ENCODE peak calls at places on chromosome X, in four cellular contexts. T is GM13977, B is HL-60, Y is epithelial cell of esophagus. G is an unnamed sample.

GRCh38 chrX:8084023-8084422 is 87.0 kb downstream of the VCX2 start:
- DNase-seq in B (no peak), Y (peak), T (no peak), G (peak)

GRCh38 chrX:10108288-10108687 is 48.5 kb upstream of the CLCN4 start:
- DNase-seq in T (no peak), Y (peak), B (no peak), G (peak)

GRCh38 chrX:17553451-17553850 is 178.5 kb downstream of the NHS start:
- DNase-seq in Y (peak), B (no peak), T (no peak), G (peak)

GRCh38 chrX:103644125-103644524 is 15.3 kb downstream of the TCEAL1 start:
- DNase-seq in T (no peak), B (no peak), Y (no peak), G (no peak)

GRCh38 chrX:29297171-29297800 is 710.0 kb downstream of the IL1RAPL1 start:
- DNase-seq in Y (no peak), T (no peak), B (no peak), G (no peak)

GRCh38 chrX:154136627-154137161 is 7.3 kb upstream of the OPN1LW start:
- DNase-seq in T (peak), B (peak), Y (peak), G (peak)

GRCh38 chrX:133415276-133416105 is at the start of gene GPC4:
- DNase-seq in B (no peak), Y (peak), T (peak), G (peak)

GRCh38 chrX:103464071-103464773 is 55.1 kb downstream of the RAB40A start:
- DNase-seq in B (peak), Y (peak), T (peak), G (peak)

GRCh38 chrX:16162391-16162790 is 4.9 kb upstream of the MAGEB17 start:
- DNase-seq in T (no peak), Y (no peak), B (no peak), G (no peak)

GRCh38 chrX:50838820-50839600 is 25.0 kb upstream of the SHROOM4 start:
- DNase-seq in B (no peak), Y (peak), T (no peak), G (peak)

GRCh38 chrX:151723156-151723760 is 7.4 kb downstream of the FATE1 start:
- DNase-seq in Y (no peak), T (no peak), B (no peak), G (no peak)

GRCh38 chrX:132118361-132118760 is 9.5 kb downstream of the FRMD7 start:
- DNase-seq in B (no peak), Y (no peak), T (no peak), G (no peak)

GRCh38 chrX:141320801-141321200 is 78.5 kb upstream of the SPANXC start:
- DNase-seq in Y (peak), T (no peak), B (no peak), G (peak)

GRCh38 chrX:120452131-120452530 is 17.0 kb downstream of the LAMP2 start:
- DNase-seq in B (peak), Y (peak), T (no peak), G (no peak)
- TF ChIP-seq CTCF in B (no peak), Y (peak), T (peak), G (peak)

DNA sequence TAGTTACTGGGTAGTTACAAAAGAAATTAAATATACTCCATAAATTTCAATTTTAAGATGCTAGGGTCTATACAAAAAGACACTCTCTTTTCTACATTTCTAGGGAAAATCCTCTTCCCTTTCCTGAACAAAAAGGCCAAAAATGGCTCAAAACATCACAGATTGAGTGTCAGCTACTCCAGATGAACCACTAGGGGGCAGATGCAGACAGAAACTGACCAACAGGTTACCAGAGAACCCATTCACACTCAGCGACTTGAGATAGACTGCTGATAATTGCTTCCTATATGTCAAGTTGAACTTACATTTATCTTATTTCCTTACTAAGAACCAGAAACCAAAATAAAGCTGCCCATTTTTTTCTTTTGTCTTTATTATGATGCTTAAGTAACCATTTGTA is 83.4 kb upstream of the MID1IP1 start:
- DNase-seq in Y (peak), T (peak), B (peak), G (peak)
- TF ChIP-seq CTCF in Y (peak), T (peak), B (peak), G (peak)

DNA sequence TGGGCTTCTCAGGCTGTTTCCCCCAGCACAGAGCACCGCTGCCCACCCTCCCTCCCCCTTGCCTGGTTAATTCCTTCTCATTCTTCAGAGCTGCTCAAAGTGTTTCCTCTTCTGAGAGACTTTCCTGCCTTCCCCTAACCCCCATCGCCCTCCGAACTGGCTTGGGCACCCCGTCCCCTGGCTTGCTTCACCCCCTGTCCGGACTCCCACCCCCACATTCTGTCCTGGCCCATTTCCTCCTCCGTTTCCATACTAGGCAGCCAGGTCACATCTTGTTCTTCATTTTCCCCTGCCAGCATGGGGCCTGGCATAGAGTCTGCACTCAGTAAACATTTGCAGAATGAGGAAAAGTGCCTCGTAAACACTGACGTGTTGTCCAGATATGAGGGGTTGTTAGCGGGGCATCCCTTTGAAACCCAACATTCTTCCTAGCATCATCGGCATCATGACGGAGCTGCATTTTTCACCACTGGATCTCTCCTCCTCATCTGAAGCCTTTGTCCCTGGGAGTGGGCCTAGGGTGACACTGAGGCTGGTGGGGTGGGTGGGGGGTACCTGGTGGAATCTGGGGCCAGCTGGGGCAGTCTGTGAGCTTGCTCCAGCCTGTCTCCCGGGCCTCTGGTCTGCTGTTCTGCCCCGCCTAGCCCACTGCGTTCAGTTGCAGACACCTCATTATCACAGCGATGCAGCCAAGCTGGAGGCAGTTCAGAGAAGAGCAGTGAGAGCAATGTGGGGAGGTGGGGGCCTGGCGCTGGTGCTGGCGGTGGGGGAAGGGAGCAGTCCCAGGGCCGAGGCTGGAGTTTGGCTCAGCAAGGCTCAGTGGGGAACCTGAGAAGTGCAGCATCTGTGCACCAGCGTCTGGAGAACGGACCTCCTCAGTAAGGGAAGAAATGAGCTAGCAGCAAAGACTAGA is 149.4 kb upstream of the PJA1 start:
- DNase-seq in Y (no peak), B (no peak), T (no peak), G (no peak)
- TF ChIP-seq CTCF in Y (no peak), B (no peak), T (no peak), G (no peak)

DNA sequence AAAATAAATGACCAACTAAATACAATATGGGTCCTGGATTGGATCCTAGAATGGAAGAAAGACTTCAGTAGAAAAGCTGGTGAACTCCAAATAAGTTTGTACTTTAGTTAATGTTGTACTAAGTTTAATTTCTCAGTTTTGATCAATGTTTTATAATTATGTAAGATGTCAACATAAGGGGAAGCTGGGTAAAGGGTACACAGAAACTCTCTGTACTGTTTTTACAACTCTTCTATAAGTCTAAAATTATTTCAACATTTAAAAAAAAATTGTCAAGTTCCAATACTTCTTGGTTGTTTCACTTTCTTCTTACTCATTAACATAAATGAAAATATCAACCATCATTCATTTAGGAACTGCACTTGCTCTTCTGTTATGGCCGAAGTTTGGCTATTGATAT is 88.9 kb downstream of the NHSL2 start:
- DNase-seq in Y (no peak), T (no peak), B (no peak), G (no peak)
- TF ChIP-seq CTCF in Y (no peak), T (no peak), B (no peak), G (no peak)

GRCh38 chrX:120301960-120302359 is 9.3 kb downstream of the TMEM255A start:
- DNase-seq in B (no peak), Y (no peak), T (no peak), G (no peak)

GRCh38 chrX:120297923-120298322 is 13.3 kb downstream of the TMEM255A start:
- DNase-seq in T (no peak), Y (no peak), B (no peak), G (no peak)

GRCh38 chrX:120301497-120301896 is 9.8 kb downstream of the TMEM255A start:
- DNase-seq in Y (no peak), T (no peak), B (no peak), G (peak)

GRCh38 chrX:120302434-120302833 is 8.8 kb downstream of the TMEM255A start:
- DNase-seq in Y (peak), T (peak), B (peak), G (peak)

DNA sequence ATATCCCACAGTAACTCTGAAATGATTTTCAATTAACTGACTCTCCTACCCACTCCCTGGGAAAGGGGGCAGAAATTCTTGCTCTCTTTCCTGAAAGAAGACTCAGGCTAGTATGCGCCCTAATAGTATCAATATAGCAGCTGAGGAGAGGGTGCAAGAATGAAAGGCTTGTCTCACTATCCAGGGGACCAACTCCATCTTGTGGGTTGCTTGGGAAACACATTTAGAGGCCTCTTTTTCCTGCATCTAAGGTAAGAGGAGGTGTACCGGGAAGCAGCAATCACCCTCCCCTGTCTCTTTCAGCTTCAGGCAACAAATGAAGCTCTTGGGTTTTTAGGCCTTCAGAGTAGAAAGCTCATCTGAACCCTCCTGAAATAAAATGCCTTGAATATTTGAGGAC is 11.3 kb downstream of the TMEM255A start:
- DNase-seq in T (no peak), B (no peak), Y (peak), G (peak)
- TF ChIP-seq CTCF in T (no peak), B (no peak), Y (peak), G (no peak)

DNA sequence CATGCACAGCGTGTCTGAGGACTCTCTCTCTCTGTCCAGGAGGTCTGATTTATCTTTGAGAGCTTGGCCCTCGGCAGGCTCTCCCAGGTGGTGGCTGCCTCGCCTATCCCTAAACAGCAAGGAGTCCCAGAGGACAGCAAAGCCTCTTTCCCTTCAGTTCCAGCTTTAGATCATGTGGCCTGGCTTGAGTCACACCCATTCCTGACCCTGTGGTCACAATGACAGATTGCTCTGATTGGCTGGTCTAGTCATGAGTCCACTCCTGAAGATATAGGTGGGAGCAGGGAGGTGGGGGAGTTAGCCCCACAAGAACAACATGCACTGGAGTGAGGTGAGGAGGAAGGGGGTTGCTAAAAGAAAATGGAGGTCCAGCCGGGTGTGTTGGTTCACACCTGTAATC is 12.1 kb upstream of the PORCN start:
- DNase-seq in Y (no peak), B (no peak), T (no peak), G (no peak)
- TF ChIP-seq CTCF in Y (no peak), B (no peak), T (no peak), G (no peak)

DNA sequence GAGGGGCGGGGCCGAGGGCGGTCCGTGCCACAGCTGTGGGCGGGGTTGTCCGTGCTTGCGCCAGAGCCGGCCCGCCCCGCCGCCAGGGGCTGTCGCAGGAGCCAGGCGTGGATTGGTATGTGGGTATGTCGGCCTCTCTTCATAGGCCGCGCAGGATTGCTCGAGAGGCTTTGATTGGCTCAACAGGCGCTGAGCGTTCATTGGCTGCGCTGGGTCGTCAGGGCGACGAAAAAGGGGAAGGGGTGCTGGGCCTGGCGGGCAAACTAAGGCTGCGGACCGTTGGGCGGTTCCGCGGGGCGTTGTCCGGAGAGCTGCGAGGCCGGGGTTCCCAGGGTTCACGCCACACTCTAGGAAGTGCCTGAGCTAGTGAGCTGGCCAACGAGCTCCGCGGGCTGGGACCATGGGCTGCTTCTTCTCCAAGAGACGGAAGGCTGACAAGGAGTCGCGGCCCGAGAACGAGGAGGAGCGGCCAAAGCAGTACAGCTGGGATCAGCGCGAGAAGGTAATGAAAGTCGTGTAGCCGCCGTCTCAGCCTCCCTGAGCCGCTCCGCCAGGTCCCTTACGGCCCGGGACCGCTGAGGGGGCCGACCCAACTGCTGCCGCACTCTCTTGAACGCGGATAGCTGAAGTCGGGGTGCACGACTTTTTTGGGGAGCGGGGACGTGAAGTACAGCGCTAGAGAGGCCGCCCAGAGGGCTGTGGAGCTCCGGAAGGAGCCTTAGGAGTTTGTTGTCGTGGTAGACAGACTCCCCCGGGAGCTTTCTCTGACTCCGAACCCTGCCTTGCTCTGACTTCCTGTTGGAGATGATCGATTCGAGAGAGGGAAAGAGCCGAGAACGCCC is at the start of gene RP2:
- DNase-seq in T (peak), B (peak), Y (peak), G (peak)
- TF ChIP-seq CTCF in T (no peak), B (no peak), Y (no peak), G (no peak)

DNA sequence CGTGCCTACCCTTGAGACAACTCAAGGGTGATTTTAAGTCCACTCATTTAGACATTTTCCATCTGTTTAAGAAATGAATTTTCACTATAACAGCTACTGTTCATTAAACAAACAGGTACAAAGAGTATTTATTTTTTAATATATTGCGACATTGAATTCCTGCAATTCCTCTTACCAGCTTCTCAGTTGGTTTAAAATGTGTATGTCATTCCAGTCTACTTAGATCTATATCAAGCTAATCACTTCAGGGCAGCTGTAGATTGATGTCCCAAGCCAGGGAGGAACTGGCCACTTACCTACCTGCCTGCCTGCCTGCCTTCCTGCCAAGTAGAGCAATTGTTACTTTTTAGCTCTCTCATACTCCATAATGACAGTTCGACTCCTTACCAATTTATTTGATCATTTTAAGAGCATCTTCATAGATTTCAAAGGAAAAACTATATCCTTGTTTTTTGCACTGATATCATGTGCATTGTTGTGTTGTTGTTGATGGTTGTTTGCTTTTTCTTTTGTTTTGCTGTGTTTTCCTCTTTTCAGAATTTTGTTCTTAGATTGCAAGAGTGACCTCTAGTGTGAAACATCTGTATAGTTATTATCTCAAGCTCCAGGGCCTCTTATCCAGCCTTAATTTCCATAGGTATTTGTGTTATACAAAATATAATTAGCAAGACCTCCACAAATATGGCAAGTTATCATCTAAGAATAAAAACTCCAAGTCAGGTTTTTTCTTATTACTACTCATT is 120.9 kb upstream of the NRK start:
- DNase-seq in Y (peak), T (no peak), B (no peak), G (peak)
- TF ChIP-seq CTCF in Y (peak), T (no peak), B (no peak), G (peak)

DNA sequence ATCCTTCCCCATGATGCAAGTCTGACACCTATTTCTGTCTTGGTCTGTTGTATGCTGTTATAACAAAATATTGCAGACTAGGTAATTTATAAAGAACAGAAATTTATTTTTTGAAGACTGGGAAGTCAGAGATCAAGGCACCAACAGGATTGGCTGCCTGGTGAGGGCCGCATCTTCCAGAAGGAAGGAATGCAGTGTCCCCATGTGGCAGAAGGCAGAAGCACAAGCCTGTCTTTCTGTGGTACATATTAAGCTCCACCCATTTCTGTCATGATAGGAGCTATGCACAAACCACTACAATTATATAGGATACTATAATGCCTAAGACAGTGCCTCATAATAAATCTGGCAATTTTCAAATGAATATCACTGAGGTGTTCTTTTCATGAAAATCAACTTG is 502.3 kb upstream of the DIAPH2 start:
- DNase-seq in B (peak), Y (peak), T (no peak), G (peak)
- TF ChIP-seq CTCF in B (peak), Y (peak), T (peak), G (peak)

DNA sequence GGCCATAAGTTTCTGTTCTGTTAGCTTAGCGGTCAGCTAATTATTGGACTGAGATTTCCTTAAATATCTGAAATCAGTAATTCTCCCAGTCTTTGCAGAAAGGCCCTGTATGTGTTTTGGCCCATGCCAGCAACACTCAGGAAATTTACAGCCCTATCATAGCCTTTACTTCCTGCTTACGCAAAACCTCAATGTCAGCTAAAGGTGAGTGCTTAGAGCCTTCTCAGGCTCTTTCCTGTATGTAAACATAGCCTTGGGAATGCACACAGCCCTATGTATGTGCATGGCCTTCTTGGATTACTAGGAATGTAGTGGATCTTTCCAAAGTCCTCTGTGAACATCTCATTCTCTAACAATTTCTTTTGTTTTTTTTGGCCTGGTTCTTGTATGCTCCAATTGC is 200.0 kb downstream of the PPP1R2C start:
- DNase-seq in B (no peak), Y (no peak), T (no peak), G (no peak)
- TF ChIP-seq CTCF in B (no peak), Y (no peak), T (no peak), G (no peak)